ENCODE peak calls at places on chromosomes 13 and 19, in seven cellular contexts. One of them, this sample, is unnamed.

GRCh38 chr19:7478173-7478842 is 10.5 kb downstream of the PEX11G start:
- DNase-seq in frontal cortex: no peak
- DNase-seq in Daoy: no peak
- DNase-seq in Kasumi-1: no peak
- DNase-seq in CD8-positive, alpha-beta memory T cell: no peak
- DNase-seq in LoVo: no peak
- DNase-seq in activated CD4-positive, alpha-beta memory T cell treated with anti-CD3 and anti-CD28 coated beads, Interleukin-2, amount 10 ng/mL, durations not matched to agents 7 days and 5 days: no peak
- DNase-seq in this sample: no peak

GRCh38 chr13:41502676-41503075 is 45.3 kb downstream of the RGCC start:
- DNase-seq in Kasumi-1: no peak
- DNase-seq in Daoy: no peak
- DNase-seq in LoVo: no peak
- DNase-seq in frontal cortex: no peak
- DNase-seq in CD8-positive, alpha-beta memory T cell: no peak
- DNase-seq in activated CD4-positive, alpha-beta memory T cell treated with anti-CD3 and anti-CD28 coated beads, Interleukin-2, amount 10 ng/mL, durations not matched to agents 7 days and 5 days: no peak
- DNase-seq in this sample: no peak

GRCh38 chr19:15317392-15318011 is 14.8 kb downstream of the BRD4 start:
- DNase-seq in activated CD4-positive, alpha-beta memory T cell treated with anti-CD3 and anti-CD28 coated beads, Interleukin-2, amount 10 ng/mL, durations not matched to agents 7 days and 5 days: no peak
- DNase-seq in Kasumi-1: no peak
- DNase-seq in frontal cortex: no peak
- DNase-seq in Daoy: no peak
- DNase-seq in LoVo: no peak
- DNase-seq in CD8-positive, alpha-beta memory T cell: no peak
- DNase-seq in this sample: no peak

GRCh38 chr19:53980553-53981407 is 10.7 kb upstream of the CACNG6 start:
- DNase-seq in LoVo: peak; percentile 55
- DNase-seq in Kasumi-1: no peak
- DNase-seq in frontal cortex: no peak
- DNase-seq in CD8-positive, alpha-beta memory T cell: no peak
- DNase-seq in activated CD4-positive, alpha-beta memory T cell treated with anti-CD3 and anti-CD28 coated beads, Interleukin-2, amount 10 ng/mL, durations not matched to agents 7 days and 5 days: no peak
- DNase-seq in Daoy: peak; percentile 68
- DNase-seq in this sample: no peak

GRCh38 chr13:24006520-24007248 is 109.4 kb upstream of the C1QTNF9B start:
- DNase-seq in frontal cortex: no peak
- DNase-seq in CD8-positive, alpha-beta memory T cell: no peak
- DNase-seq in Daoy: no peak
- DNase-seq in activated CD4-positive, alpha-beta memory T cell treated with anti-CD3 and anti-CD28 coated beads, Interleukin-2, amount 10 ng/mL, durations not matched to agents 7 days and 5 days: no peak
- DNase-seq in Kasumi-1: no peak
- DNase-seq in LoVo: no peak
- DNase-seq in this sample: no peak

GRCh38 chr19:7870571-7871279 is 3.5 kb downstream of the PRR36 start:
- DNase-seq in Daoy: peak; percentile 91
- DNase-seq in frontal cortex: no peak
- DNase-seq in activated CD4-positive, alpha-beta memory T cell treated with anti-CD3 and anti-CD28 coated beads, Interleukin-2, amount 10 ng/mL, durations not matched to agents 7 days and 5 days: peak; percentile 66
- DNase-seq in Kasumi-1: peak; percentile 87
- DNase-seq in LoVo: peak; percentile 74
- DNase-seq in CD8-positive, alpha-beta memory T cell: peak; percentile 43
- DNase-seq in this sample: peak; percentile 95

GRCh38 chr19:21568816-21569496 is 63.6 kb downstream of the ZNF429 start:
- DNase-seq in activated CD4-positive, alpha-beta memory T cell treated with anti-CD3 and anti-CD28 coated beads, Interleukin-2, amount 10 ng/mL, durations not matched to agents 7 days and 5 days: peak; percentile 84
- DNase-seq in frontal cortex: peak; percentile 51
- DNase-seq in Daoy: peak; percentile 51
- DNase-seq in CD8-positive, alpha-beta memory T cell: peak; percentile 80
- DNase-seq in Kasumi-1: no peak
- DNase-seq in LoVo: no peak
- DNase-seq in this sample: no peak

GRCh38 chr19:4059931-4060620 is 6.6 kb downstream of the ZBTB7A start:
- DNase-seq in CD8-positive, alpha-beta memory T cell: peak; percentile 86
- DNase-seq in frontal cortex: no peak
- DNase-seq in activated CD4-positive, alpha-beta memory T cell treated with anti-CD3 and anti-CD28 coated beads, Interleukin-2, amount 10 ng/mL, durations not matched to agents 7 days and 5 days: peak; percentile 63
- DNase-seq in LoVo: no peak
- DNase-seq in Daoy: no peak
- DNase-seq in Kasumi-1: no peak
- DNase-seq in this sample: peak; percentile 53

GRCh38 chr13:92365904-92366303 is 860.7 kb upstream of the GPC6 start:
- DNase-seq in Kasumi-1: no peak
- DNase-seq in Daoy: no peak
- DNase-seq in frontal cortex: no peak
- DNase-seq in activated CD4-positive, alpha-beta memory T cell treated with anti-CD3 and anti-CD28 coated beads, Interleukin-2, amount 10 ng/mL, durations not matched to agents 7 days and 5 days: no peak
- DNase-seq in LoVo: no peak
- DNase-seq in CD8-positive, alpha-beta memory T cell: no peak
- DNase-seq in this sample: no peak

GRCh38 chr19:43432866-43433673 is 18.4 kb downstream of the TEX101 start:
- DNase-seq in LoVo: peak; percentile 57
- DNase-seq in Kasumi-1: peak; percentile 48
- DNase-seq in activated CD4-positive, alpha-beta memory T cell treated with anti-CD3 and anti-CD28 coated beads, Interleukin-2, amount 10 ng/mL, durations not matched to agents 7 days and 5 days: peak; percentile 68
- DNase-seq in Daoy: peak; percentile 73
- DNase-seq in frontal cortex: no peak
- DNase-seq in CD8-positive, alpha-beta memory T cell: peak; percentile 58
- DNase-seq in this sample: peak; percentile 47

GRCh38 chr19:28486934-28487333 is 726.0 kb downstream of the UQCRFS1 start:
- DNase-seq in frontal cortex: no peak
- DNase-seq in LoVo: no peak
- DNase-seq in activated CD4-positive, alpha-beta memory T cell treated with anti-CD3 and anti-CD28 coated beads, Interleukin-2, amount 10 ng/mL, durations not matched to agents 7 days and 5 days: no peak
- DNase-seq in Daoy: no peak
- DNase-seq in Kasumi-1: no peak
- DNase-seq in CD8-positive, alpha-beta memory T cell: no peak
- DNase-seq in this sample: no peak

GRCh38 chr13:27792393-27793218 is at the start of gene GSX1:
- DNase-seq in Kasumi-1: no peak
- DNase-seq in Daoy: peak; percentile 83
- DNase-seq in CD8-positive, alpha-beta memory T cell: no peak
- DNase-seq in LoVo: no peak
- DNase-seq in activated CD4-positive, alpha-beta memory T cell treated with anti-CD3 and anti-CD28 coated beads, Interleukin-2, amount 10 ng/mL, durations not matched to agents 7 days and 5 days: peak; percentile 57
- DNase-seq in frontal cortex: peak; percentile 76
- DNase-seq in this sample: no peak

GRCh38 chr19:7597689-7598088 is 2.0 kb downstream of the CAMSAP3 start:
- DNase-seq in Kasumi-1: no peak
- DNase-seq in frontal cortex: no peak
- DNase-seq in activated CD4-positive, alpha-beta memory T cell treated with anti-CD3 and anti-CD28 coated beads, Interleukin-2, amount 10 ng/mL, durations not matched to agents 7 days and 5 days: no peak
- DNase-seq in LoVo: no peak
- DNase-seq in CD8-positive, alpha-beta memory T cell: no peak
- DNase-seq in Daoy: peak; percentile 48
- DNase-seq in this sample: no peak

GRCh38 chr13:52092087-52092486 is 36.8 kb downstream of the NEK5 start:
- DNase-seq in LoVo: no peak
- DNase-seq in Kasumi-1: no peak
- DNase-seq in frontal cortex: no peak
- DNase-seq in CD8-positive, alpha-beta memory T cell: no peak
- DNase-seq in Daoy: no peak
- DNase-seq in activated CD4-positive, alpha-beta memory T cell treated with anti-CD3 and anti-CD28 coated beads, Interleukin-2, amount 10 ng/mL, durations not matched to agents 7 days and 5 days: no peak
- DNase-seq in this sample: no peak

GRCh38 chr13:60583911-60584753 is 187.1 kb downstream of the TDRD3 start:
- DNase-seq in Kasumi-1: no peak
- DNase-seq in Daoy: peak; percentile 66
- DNase-seq in LoVo: no peak
- DNase-seq in activated CD4-positive, alpha-beta memory T cell treated with anti-CD3 and anti-CD28 coated beads, Interleukin-2, amount 10 ng/mL, durations not matched to agents 7 days and 5 days: no peak
- DNase-seq in frontal cortex: no peak
- DNase-seq in CD8-positive, alpha-beta memory T cell: no peak
- DNase-seq in this sample: peak; percentile 87

GRCh38 chr19:13872695-13873389 is 4.1 kb upstream of the NANOS3 start:
- DNase-seq in activated CD4-positive, alpha-beta memory T cell treated with anti-CD3 and anti-CD28 coated beads, Interleukin-2, amount 10 ng/mL, durations not matched to agents 7 days and 5 days: peak; percentile 41
- DNase-seq in frontal cortex: peak; percentile 42
- DNase-seq in Daoy: peak; percentile 49
- DNase-seq in Kasumi-1: peak; percentile 22
- DNase-seq in CD8-positive, alpha-beta memory T cell: no peak
- DNase-seq in LoVo: no peak
- DNase-seq in this sample: no peak

GRCh38 chr13:39840201-39840600 is 184.7 kb downstream of the COG6 start:
- DNase-seq in Daoy: peak; percentile 62
- DNase-seq in CD8-positive, alpha-beta memory T cell: no peak
- DNase-seq in frontal cortex: no peak
- DNase-seq in Kasumi-1: no peak
- DNase-seq in activated CD4-positive, alpha-beta memory T cell treated with anti-CD3 and anti-CD28 coated beads, Interleukin-2, amount 10 ng/mL, durations not matched to agents 7 days and 5 days: no peak
- DNase-seq in LoVo: no peak
- DNase-seq in this sample: no peak

GRCh38 chr13:28526876-28527275 is 31.9 kb upstream of the FLT1 start:
- DNase-seq in activated CD4-positive, alpha-beta memory T cell treated with anti-CD3 and anti-CD28 coated beads, Interleukin-2, amount 10 ng/mL, durations not matched to agents 7 days and 5 days: no peak
- DNase-seq in Daoy: no peak
- DNase-seq in CD8-positive, alpha-beta memory T cell: no peak
- DNase-seq in LoVo: no peak
- DNase-seq in Kasumi-1: no peak
- DNase-seq in frontal cortex: no peak
- DNase-seq in this sample: no peak

GRCh38 chr13:111278258-111278657 is 42.2 kb upstream of the TEX29 start:
- DNase-seq in LoVo: no peak
- DNase-seq in Daoy: no peak
- DNase-seq in CD8-positive, alpha-beta memory T cell: no peak
- DNase-seq in frontal cortex: no peak
- DNase-seq in activated CD4-positive, alpha-beta memory T cell treated with anti-CD3 and anti-CD28 coated beads, Interleukin-2, amount 10 ng/mL, durations not matched to agents 7 days and 5 days: no peak
- DNase-seq in Kasumi-1: no peak
- DNase-seq in this sample: peak; percentile 14

GRCh38 chr19:5228932-5229777 is 111.5 kb downstream of the PTPRS start:
- DNase-seq in LoVo: peak; percentile 43
- DNase-seq in activated CD4-positive, alpha-beta memory T cell treated with anti-CD3 and anti-CD28 coated beads, Interleukin-2, amount 10 ng/mL, durations not matched to agents 7 days and 5 days: no peak
- DNase-seq in Kasumi-1: no peak
- DNase-seq in Daoy: no peak
- DNase-seq in CD8-positive, alpha-beta memory T cell: no peak
- DNase-seq in frontal cortex: no peak
- DNase-seq in this sample: no peak

GRCh38 chr19:51366999-51367564 is 894 bp upstream of the ETFB start:
- DNase-seq in frontal cortex: no peak
- DNase-seq in Kasumi-1: peak; percentile 27
- DNase-seq in CD8-positive, alpha-beta memory T cell: peak; percentile 30
- DNase-seq in activated CD4-positive, alpha-beta memory T cell treated with anti-CD3 and anti-CD28 coated beads, Interleukin-2, amount 10 ng/mL, durations not matched to agents 7 days and 5 days: peak; percentile 51
- DNase-seq in LoVo: no peak
- DNase-seq in Daoy: no peak
- DNase-seq in this sample: peak; percentile 58

GRCh38 chr13:72716776-72717175 is 10.7 kb downstream of the MZT1 start:
- DNase-seq in LoVo: no peak
- DNase-seq in CD8-positive, alpha-beta memory T cell: no peak
- DNase-seq in Daoy: no peak
- DNase-seq in Kasumi-1: no peak
- DNase-seq in activated CD4-positive, alpha-beta memory T cell treated with anti-CD3 and anti-CD28 coated beads, Interleukin-2, amount 10 ng/mL, durations not matched to agents 7 days and 5 days: no peak
- DNase-seq in frontal cortex: no peak
- DNase-seq in this sample: no peak

GRCh38 chr13:76632388-76633044 is 253.7 kb downstream of the KCTD12 start:
- DNase-seq in frontal cortex: no peak
- DNase-seq in Daoy: no peak
- DNase-seq in activated CD4-positive, alpha-beta memory T cell treated with anti-CD3 and anti-CD28 coated beads, Interleukin-2, amount 10 ng/mL, durations not matched to agents 7 days and 5 days: no peak
- DNase-seq in LoVo: no peak
- DNase-seq in CD8-positive, alpha-beta memory T cell: no peak
- DNase-seq in Kasumi-1: peak; percentile 33
- DNase-seq in this sample: no peak

GRCh38 chr13:73849292-73849691 is 284.9 kb downstream of the KLF12 start:
- DNase-seq in activated CD4-positive, alpha-beta memory T cell treated with anti-CD3 and anti-CD28 coated beads, Interleukin-2, amount 10 ng/mL, durations not matched to agents 7 days and 5 days: no peak
- DNase-seq in LoVo: peak; percentile 41
- DNase-seq in frontal cortex: no peak
- DNase-seq in Kasumi-1: peak; percentile 10
- DNase-seq in CD8-positive, alpha-beta memory T cell: no peak
- DNase-seq in Daoy: peak; percentile 9
- DNase-seq in this sample: no peak

GRCh38 chr13:98284677-98285076 is 107.6 kb upstream of the RNF113B start:
- DNase-seq in Daoy: no peak
- DNase-seq in Kasumi-1: no peak
- DNase-seq in activated CD4-positive, alpha-beta memory T cell treated with anti-CD3 and anti-CD28 coated beads, Interleukin-2, amount 10 ng/mL, durations not matched to agents 7 days and 5 days: no peak
- DNase-seq in LoVo: no peak
- DNase-seq in frontal cortex: no peak
- DNase-seq in CD8-positive, alpha-beta memory T cell: no peak
- DNase-seq in this sample: no peak

GRCh38 chr13:72696590-72696989 is 30.8 kb downstream of the MZT1 start:
- DNase-seq in Daoy: no peak
- DNase-seq in CD8-positive, alpha-beta memory T cell: no peak
- DNase-seq in LoVo: no peak
- DNase-seq in frontal cortex: no peak
- DNase-seq in activated CD4-positive, alpha-beta memory T cell treated with anti-CD3 and anti-CD28 coated beads, Interleukin-2, amount 10 ng/mL, durations not matched to agents 7 days and 5 days: no peak
- DNase-seq in Kasumi-1: peak; percentile 7
- DNase-seq in this sample: no peak

GRCh38 chr19:47322048-47322447 is 9.9 kb upstream of the C5AR2 start:
- DNase-seq in Daoy: no peak
- DNase-seq in frontal cortex: no peak
- DNase-seq in LoVo: no peak
- DNase-seq in CD8-positive, alpha-beta memory T cell: no peak
- DNase-seq in activated CD4-positive, alpha-beta memory T cell treated with anti-CD3 and anti-CD28 coated beads, Interleukin-2, amount 10 ng/mL, durations not matched to agents 7 days and 5 days: no peak
- DNase-seq in Kasumi-1: peak; percentile 36
- DNase-seq in this sample: peak; percentile 82

GRCh38 chr19:48441360-48442050 is 4.3 kb upstream of the GRWD1 start:
- DNase-seq in Daoy: no peak
- DNase-seq in frontal cortex: no peak
- DNase-seq in CD8-positive, alpha-beta memory T cell: no peak
- DNase-seq in activated CD4-positive, alpha-beta memory T cell treated with anti-CD3 and anti-CD28 coated beads, Interleukin-2, amount 10 ng/mL, durations not matched to agents 7 days and 5 days: no peak
- DNase-seq in Kasumi-1: no peak
- DNase-seq in LoVo: no peak
- DNase-seq in this sample: no peak

GRCh38 chr19:48918801-48919247 is 14.7 kb upstream of the DHDH start:
- DNase-seq in Daoy: peak; percentile 33
- DNase-seq in CD8-positive, alpha-beta memory T cell: no peak
- DNase-seq in frontal cortex: no peak
- DNase-seq in activated CD4-positive, alpha-beta memory T cell treated with anti-CD3 and anti-CD28 coated beads, Interleukin-2, amount 10 ng/mL, durations not matched to agents 7 days and 5 days: peak; percentile 29
- DNase-seq in Kasumi-1: peak; percentile 37
- DNase-seq in LoVo: no peak
- DNase-seq in this sample: no peak

GRCh38 chr13:91482427-91482826 is 84.0 kb downstream of the GPC5 start:
- DNase-seq in Daoy: peak; percentile 9
- DNase-seq in activated CD4-positive, alpha-beta memory T cell treated with anti-CD3 and anti-CD28 coated beads, Interleukin-2, amount 10 ng/mL, durations not matched to agents 7 days and 5 days: no peak
- DNase-seq in LoVo: peak; percentile 39
- DNase-seq in CD8-positive, alpha-beta memory T cell: no peak
- DNase-seq in frontal cortex: no peak
- DNase-seq in Kasumi-1: no peak
- DNase-seq in this sample: no peak

GRCh38 chr13:99275093-99275469 is 16.9 kb upstream of the GPR18 start:
- DNase-seq in LoVo: no peak
- DNase-seq in Kasumi-1: peak; percentile 30
- DNase-seq in Daoy: peak; percentile 25
- DNase-seq in CD8-positive, alpha-beta memory T cell: peak; percentile 32
- DNase-seq in frontal cortex: no peak
- DNase-seq in activated CD4-positive, alpha-beta memory T cell treated with anti-CD3 and anti-CD28 coated beads, Interleukin-2, amount 10 ng/mL, durations not matched to agents 7 days and 5 days: peak; percentile 57
- DNase-seq in this sample: no peak

GRCh38 chr13:40026741-40027140 is 371.3 kb downstream of the COG6 start:
- DNase-seq in activated CD4-positive, alpha-beta memory T cell treated with anti-CD3 and anti-CD28 coated beads, Interleukin-2, amount 10 ng/mL, durations not matched to agents 7 days and 5 days: peak; percentile 24
- DNase-seq in Kasumi-1: no peak
- DNase-seq in CD8-positive, alpha-beta memory T cell: no peak
- DNase-seq in Daoy: no peak
- DNase-seq in frontal cortex: no peak
- DNase-seq in LoVo: no peak
- DNase-seq in this sample: no peak

GRCh38 chr19:5693195-5694166 is 3.4 kb downstream of the RPL36 start:
- DNase-seq in LoVo: no peak
- DNase-seq in Daoy: no peak
- DNase-seq in frontal cortex: no peak
- DNase-seq in CD8-positive, alpha-beta memory T cell: no peak
- DNase-seq in Kasumi-1: no peak
- DNase-seq in activated CD4-positive, alpha-beta memory T cell treated with anti-CD3 and anti-CD28 coated beads, Interleukin-2, amount 10 ng/mL, durations not matched to agents 7 days and 5 days: no peak
- DNase-seq in this sample: no peak

GRCh38 chr19:327291-328024 is 17.1 kb downstream of the MIER2 start:
- DNase-seq in Daoy: no peak
- DNase-seq in frontal cortex: no peak
- DNase-seq in LoVo: no peak
- DNase-seq in CD8-positive, alpha-beta memory T cell: no peak
- DNase-seq in Kasumi-1: no peak
- DNase-seq in activated CD4-positive, alpha-beta memory T cell treated with anti-CD3 and anti-CD28 coated beads, Interleukin-2, amount 10 ng/mL, durations not matched to agents 7 days and 5 days: no peak
- DNase-seq in this sample: no peak

GRCh38 chr19:55087542-55087935 is 11.9 kb downstream of the EPS8L1 start:
- DNase-seq in CD8-positive, alpha-beta memory T cell: no peak
- DNase-seq in frontal cortex: peak; percentile 45
- DNase-seq in Kasumi-1: no peak
- DNase-seq in activated CD4-positive, alpha-beta memory T cell treated with anti-CD3 and anti-CD28 coated beads, Interleukin-2, amount 10 ng/mL, durations not matched to agents 7 days and 5 days: no peak
- DNase-seq in LoVo: no peak
- DNase-seq in Daoy: no peak
- DNase-seq in this sample: no peak

GRCh38 chr19:35162471-35163326 is 8.2 kb downstream of the FXYD5 start:
- DNase-seq in Kasumi-1: no peak
- DNase-seq in activated CD4-positive, alpha-beta memory T cell treated with anti-CD3 and anti-CD28 coated beads, Interleukin-2, amount 10 ng/mL, durations not matched to agents 7 days and 5 days: no peak
- DNase-seq in Daoy: peak; percentile 56
- DNase-seq in frontal cortex: no peak
- DNase-seq in LoVo: peak; percentile 77
- DNase-seq in CD8-positive, alpha-beta memory T cell: no peak
- DNase-seq in this sample: no peak

GRCh38 chr13:47175172-47175806 is 278.4 kb upstream of the HTR2A start:
- DNase-seq in LoVo: no peak
- DNase-seq in Daoy: peak; percentile 51
- DNase-seq in frontal cortex: no peak
- DNase-seq in CD8-positive, alpha-beta memory T cell: no peak
- DNase-seq in activated CD4-positive, alpha-beta memory T cell treated with anti-CD3 and anti-CD28 coated beads, Interleukin-2, amount 10 ng/mL, durations not matched to agents 7 days and 5 days: no peak
- DNase-seq in Kasumi-1: peak; percentile 83
- DNase-seq in this sample: peak; percentile 72

GRCh38 chr13:74767031-74767430 is 632.8 kb upstream of the KLF12 start:
- DNase-seq in activated CD4-positive, alpha-beta memory T cell treated with anti-CD3 and anti-CD28 coated beads, Interleukin-2, amount 10 ng/mL, durations not matched to agents 7 days and 5 days: no peak
- DNase-seq in frontal cortex: no peak
- DNase-seq in CD8-positive, alpha-beta memory T cell: no peak
- DNase-seq in Daoy: no peak
- DNase-seq in Kasumi-1: peak; percentile 34
- DNase-seq in LoVo: no peak
- DNase-seq in this sample: peak; percentile 81

This sample was measured in MV-4-11.